ENCODE peak calls at places on chromosomes 11 and 22, in seven cellular contexts. Y is neural crest cell, O is fibroblast of lung, U is kidney epithelial cell, S is heart right ventricle, D is RWPE1, K is progenitor cell of endocrine pancreas. Z is an unnamed sample.
A peak's percentile ranks its signal among the peaks of the same experiment; 100 is the strongest.

GRCh38 chr11:44403176-44403575 is 93.2 kb upstream of the ALX4 start:
- DNase-seq in Y (no peak), O (no peak), U (no peak), S (no peak), D (no peak), K (no peak), Z (no peak)

GRCh38 chr22:23829845-23830372 is 8.9 kb downstream of the DERL3 start:
- DNase-seq in Y (no peak), O (peak; percentile 81), U (no peak), S (no peak), D (no peak), K (no peak), Z (no peak)

GRCh38 chr22:26892401-26893033 is 235.1 kb downstream of the MIAT start:
- DNase-seq in Y (no peak), O (peak; percentile 49), U (no peak), S (no peak), D (no peak), K (no peak), Z (no peak)

GRCh38 chr11:14542384-14542783 is 22.2 kb upstream of the PSMA1 start:
- DNase-seq in Y (no peak), O (no peak), U (no peak), S (no peak), D (no peak), K (no peak), Z (no peak)

GRCh38 chr11:13277719-13278619 is at the start of gene BMAL1:
- DNase-seq in Y (peak; percentile 9), O (peak; percentile 8), U (no peak), S (peak; percentile 73), D (peak; percentile 20), K (peak; percentile 27), Z (no peak)

GRCh38 chr22:23306438-23306921 is 126.2 kb downstream of the BCR start:
- DNase-seq in Y (no peak), O (peak; percentile 60), U (no peak), S (peak; percentile 27), D (no peak), K (no peak), Z (no peak)

GRCh38 chr22:39518996-39519680 is 1.2 kb upstream of the ATF4 start:
- DNase-seq in Y (no peak), O (peak; percentile 46), U (no peak), S (no peak), D (peak; percentile 28), K (no peak), Z (no peak)

GRCh38 chr11:15745266-15745665 is 611.1 kb downstream of the SOX6 start:
- DNase-seq in Y (no peak), O (peak; percentile 23), U (no peak), S (no peak), D (no peak), K (no peak), Z (no peak)

GRCh38 chr11:115676768-115677167 is 172.6 kb upstream of the CADM1 start:
- DNase-seq in Y (no peak), O (peak; percentile 94), U (no peak), S (no peak), D (no peak), K (no peak), Z (no peak)

GRCh38 chr11:12174145-12175143 is 64.1 kb downstream of the MICAL2 start:
- DNase-seq in Y (no peak), O (peak; percentile 72), U (no peak), S (no peak), D (no peak), K (no peak), Z (no peak)

GRCh38 chr11:102237096-102237735 is 80.1 kb upstream of the BIRC3 start:
- DNase-seq in Y (no peak), O (peak; percentile 89), U (peak; percentile 34), S (no peak), D (no peak), K (no peak), Z (no peak)

GRCh38 chr22:49586244-49586748 is 241.4 kb downstream of the BRD1 start:
- DNase-seq in Y (no peak), O (no peak), U (no peak), S (no peak), D (no peak), K (no peak), Z (no peak)

GRCh38 chr11:44088377-44088776 is 7.1 kb upstream of the EXT2 start:
- DNase-seq in Y (no peak), O (no peak), U (no peak), S (no peak), D (no peak), K (no peak), Z (no peak)

GRCh38 chr11:7485136-7485853 is at the start of gene OLFML1:
- DNase-seq in Y (no peak), O (no peak), U (no peak), S (peak; percentile 22), D (no peak), K (no peak), Z (no peak)

GRCh38 chr11:114135737-114136151 is 76.2 kb downstream of the ZBTB16 start:
- DNase-seq in Y (no peak), O (peak; percentile 29), U (no peak), S (no peak), D (no peak), K (no peak), Z (no peak)

GRCh38 chr11:77073328-77074001 is 6.7 kb downstream of the CAPN5 start:
- DNase-seq in Y (no peak), O (peak; percentile 93), U (peak; percentile 63), S (peak; percentile 79), D (peak; percentile 63), K (no peak), Z (no peak)

GRCh38 chr11:108608548-108608947 is 15.0 kb upstream of the EXPH5 start:
- DNase-seq in Y (no peak), O (no peak), U (no peak), S (no peak), D (no peak), K (no peak), Z (no peak)

GRCh38 chr11:47617417-47617809 is 23.2 kb upstream of the C1QTNF4 start:
- DNase-seq in Y (no peak), O (peak; percentile 76), U (no peak), S (no peak), D (no peak), K (no peak), Z (no peak)

GRCh38 chr11:112439614-112440013 is 179.0 kb upstream of the PLET1 start:
- DNase-seq in Y (no peak), O (no peak), U (no peak), S (no peak), D (no peak), K (no peak), Z (no peak)

GRCh38 chr11:93784935-93785360 is 866 bp downstream of the MED17 start:
- DNase-seq in Y (no peak), O (peak; percentile 18), U (no peak), S (no peak), D (peak; percentile 7), K (no peak), Z (no peak)

GRCh38 chr22:37604875-37605274 is 3.8 kb upstream of the GGA1 start:
- DNase-seq in Y (no peak), O (no peak), U (no peak), S (no peak), D (no peak), K (no peak), Z (no peak)

GRCh38 chr22:35961480-35961902 is 67.1 kb downstream of the RBFOX2 start:
- DNase-seq in Y (no peak), O (peak; percentile 94), U (peak; percentile 63), S (peak; percentile 23), D (peak; percentile 26), K (no peak), Z (no peak)

GRCh38 chr22:40922484-40923303 is 28.5 kb upstream of the RBX1 start:
- DNase-seq in Y (peak; percentile 15), O (peak; percentile 50), U (peak; percentile 38), S (no peak), D (peak; percentile 13), K (no peak), Z (no peak)

GRCh38 chr11:46675949-46676348 is 24.5 kb downstream of the ARHGAP1 start:
- DNase-seq in Y (no peak), O (no peak), U (no peak), S (no peak), D (no peak), K (no peak), Z (no peak)

GRCh38 chr22:24155597-24156145 is 25.6 kb upstream of the SUSD2 start:
- DNase-seq in Y (peak; percentile 22), O (peak; percentile 72), U (no peak), S (peak; percentile 86), D (peak; percentile 36), K (peak; percentile 37), Z (peak; percentile 47)

GRCh38 chr11:2898366-2899079 is 12.9 kb upstream of the CDKN1C start:
- DNase-seq in Y (no peak), O (peak; percentile 90), U (peak; percentile 70), S (peak; percentile 46), D (peak; percentile 82), K (no peak), Z (peak; percentile 72)

GRCh38 chr11:41659990-41660389 is 200.5 kb upstream of the LRRC4C start:
- DNase-seq in Y (no peak), O (peak; percentile 3), U (no peak), S (no peak), D (no peak), K (no peak), Z (no peak)

GRCh38 chr11:57778318-57779037 is 16.9 kb downstream of the CTNND1 start:
- DNase-seq in Y (peak; percentile 51), O (peak; percentile 99), U (peak; percentile 95), S (peak; percentile 88), D (peak; percentile 91), K (peak; percentile 69), Z (no peak)
- TF ChIP-seq CTCF in Y (no peak), O (no peak), U (no peak), S (no peak), D (no peak), K (no peak), Z (no peak)

DNA sequence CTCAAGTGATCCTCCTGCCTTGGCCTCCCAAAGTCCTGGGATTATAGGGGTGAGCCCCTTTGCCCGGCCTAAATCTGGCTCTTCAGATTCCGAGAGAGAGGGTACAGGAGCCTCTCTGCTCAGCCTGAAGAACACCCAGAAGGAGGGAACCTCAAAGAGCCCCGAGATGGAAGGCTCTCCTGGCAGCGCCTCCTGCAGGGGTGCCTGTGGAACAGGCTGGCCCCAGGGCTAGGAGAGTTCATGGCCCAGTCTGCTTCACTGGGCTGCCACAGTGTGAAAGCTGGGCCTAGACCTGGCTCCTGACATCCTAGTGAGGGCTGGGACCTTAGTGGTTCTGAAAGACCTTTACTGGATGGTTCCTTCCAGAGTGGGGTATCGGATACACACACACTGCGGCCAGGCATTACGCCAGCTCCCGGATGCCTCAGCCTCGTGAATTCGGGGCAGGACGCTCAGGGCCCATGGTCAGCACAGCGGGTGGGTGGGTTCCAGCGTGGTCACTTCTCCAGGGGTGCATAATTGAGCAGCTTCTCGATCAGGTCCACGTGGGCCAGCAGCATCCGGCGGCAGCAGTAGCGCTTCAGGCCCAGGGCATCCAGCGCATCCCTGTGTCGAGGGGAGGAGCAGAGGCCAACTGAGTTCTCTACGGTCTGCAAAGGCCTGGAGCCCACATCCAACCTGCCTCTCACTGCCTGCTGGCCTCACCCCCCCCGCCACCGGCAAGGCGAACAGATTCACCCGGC is 2.3 kb downstream of the POLR2L start:
- DNase-seq in Y (no peak), O (no peak), U (no peak), S (no peak), D (no peak), K (no peak), Z (no peak)
- TF ChIP-seq CTCF in Y (peak; percentile 29), O (peak; percentile 20), U (peak; percentile 42), S (no peak), D (peak; percentile 18), K (peak; percentile 24), Z (no peak)

GRCh38 chr11:36056160-36056751 is 112.4 kb downstream of the LDLRAD3 start:
- DNase-seq in Y (peak; percentile 47), O (no peak), U (no peak), S (no peak), D (no peak), K (no peak), Z (no peak)
- TF ChIP-seq CTCF in Y (peak; percentile 63), O (peak; percentile 40), U (peak; percentile 47), S (peak; percentile 30), D (no peak), K (peak; percentile 63), Z (no peak)

GRCh38 chr11:61959678-61960077 is 7.8 kb downstream of the FTH1 start:
- DNase-seq in Y (no peak), O (no peak), U (no peak), S (no peak), D (no peak), K (no peak), Z (no peak)
- TF ChIP-seq CTCF in Y (no peak), O (no peak), U (no peak), S (no peak), D (no peak), K (no peak), Z (no peak)

Z was measured in natural killer cell.